ENCODE peak calls at places on chromosomes 1 and 21, in ten cellular contexts. L is cardiac muscle cell; W is cardiac fibroblast; V is A549; U is body of pancreas; C is CD8-positive, alpha-beta T cell; K is heart left ventricle; X is retinal pigment epithelial cell; N is NB4; E is IMR-90. D is an unnamed sample.

GRCh38 chr1:19353596-19353995 is 41.5 kb downstream of the SLC66A1 start:
- DNase-seq in U (no peak), N (no peak), K (no peak), V (no peak), W (no peak), C (no peak), X (no peak), L (no peak), E (no peak), D (no peak)

GRCh38 chr1:168755800-168756418 is 26.9 kb upstream of the DPT start:
- DNase-seq in W (no peak), K (no peak), V (no peak), C (no peak), N (no peak), U (no peak), L (no peak), X (no peak), E (no peak), D (no peak)

GRCh38 chr1:76110662-76111061 is 36.1 kb downstream of the ST6GALNAC3 start:
- DNase-seq in N (no peak), C (no peak), U (no peak), K (no peak), L (peak; percentile 48), W (peak; percentile 26), X (no peak), V (peak; percentile 9), E (peak; percentile 11), D (no peak)

GRCh38 chr21:18164933-18165332 is 79.7 kb upstream of the CHODL start:
- DNase-seq in L (no peak), C (no peak), V (no peak), W (no peak), E (no peak), K (no peak), X (no peak), N (peak; percentile 9), U (no peak), D (no peak)

GRCh38 chr1:88175631-88176226 is 508.3 kb upstream of the PKN2 start:
- DNase-seq in E (peak; percentile 30), L (peak; percentile 13), K (no peak), W (peak; percentile 30), U (peak; percentile 77), C (no peak), X (peak; percentile 59), V (peak; percentile 1), N (no peak), D (no peak)

GRCh38 chr1:1121611-1122077 is 5.8 kb upstream of the C1orf159 start:
- DNase-seq in N (no peak), V (no peak), X (no peak), U (no peak), W (no peak), C (no peak), E (no peak), L (no peak), K (no peak), D (no peak)

GRCh38 chr21:43334214-43334958 is 92.5 kb downstream of the SIK1 start:
- DNase-seq in E (no peak), V (no peak), L (no peak), W (no peak), K (peak; percentile 13), N (no peak), U (no peak), C (no peak), X (no peak), D (no peak)

GRCh38 chr1:76705560-76705959 is 161.7 kb upstream of the ST6GALNAC5 start:
- DNase-seq in N (no peak), W (no peak), U (no peak), X (no peak), C (no peak), V (no peak), K (no peak), E (no peak), L (no peak), D (no peak)

GRCh38 chr1:116498789-116499628 is 71.8 kb downstream of the CD58 start:
- DNase-seq in K (peak; percentile 70), C (peak; percentile 34), N (peak; percentile 81), V (peak; percentile 41), W (peak; percentile 78), X (no peak), E (peak; percentile 61), L (peak; percentile 80), U (peak; percentile 79), D (peak; percentile 65)

GRCh38 chr1:9651565-9652378 is at the start of gene PIK3CD:
- DNase-seq in X (no peak), U (no peak), E (peak; percentile 57), N (peak; percentile 76), C (peak; percentile 61), V (peak; percentile 22), W (peak; percentile 33), K (peak; percentile 53), L (peak; percentile 63), D (no peak)

GRCh38 chr1:237953238-237953637 is 62.5 kb upstream of the ZP4 start:
- DNase-seq in L (no peak), V (peak; percentile 2), N (peak; percentile 13), K (no peak), C (no peak), X (no peak), U (no peak), W (no peak), E (no peak), D (no peak)

GRCh38 chr1:162011337-162012012 is 12.2 kb downstream of the OLFML2B start:
- DNase-seq in L (no peak), E (no peak), N (no peak), C (no peak), K (peak; percentile 73), U (no peak), X (no peak), V (no peak), W (no peak), D (no peak)

GRCh38 chr1:154014154-154014910 is 23.8 kb downstream of the RPS27 start:
- DNase-seq in W (peak; percentile 78), C (no peak), U (no peak), X (no peak), K (no peak), N (peak; percentile 54), L (peak; percentile 44), V (no peak), E (peak; percentile 76), D (no peak)

GRCh38 chr1:178030452-178030851 is 60.6 kb upstream of the SEC16B start:
- DNase-seq in E (no peak), U (no peak), L (no peak), V (no peak), C (no peak), W (no peak), K (no peak), X (no peak), N (no peak), D (no peak)

GRCh38 chr1:246165826-246166709 is 341.0 kb downstream of the SMYD3 start:
- DNase-seq in E (no peak), X (no peak), K (no peak), W (no peak), U (peak; percentile 10), V (peak; percentile 51), N (no peak), C (no peak), L (no peak), D (no peak)

GRCh38 chr1:32426489-32427255 is 32.4 kb upstream of the BSDC1 start:
- DNase-seq in U (peak; percentile 14), V (no peak), K (peak; percentile 33), C (no peak), E (no peak), W (no peak), L (peak; percentile 40), X (no peak), N (no peak), D (no peak)
- H3K4me3 ChIP-seq in U (no peak overlapping the region), V (no peak overlapping the region), K (no peak overlapping the region), C (no peak overlapping the region), E (peak overlapping the region; percentile 24), W (peak overlapping the region; percentile 18), L (no peak overlapping the region), X (peak overlapping the region; percentile 51), N (no peak overlapping the region), D (peak overlapping the region; percentile 23)

DNA sequence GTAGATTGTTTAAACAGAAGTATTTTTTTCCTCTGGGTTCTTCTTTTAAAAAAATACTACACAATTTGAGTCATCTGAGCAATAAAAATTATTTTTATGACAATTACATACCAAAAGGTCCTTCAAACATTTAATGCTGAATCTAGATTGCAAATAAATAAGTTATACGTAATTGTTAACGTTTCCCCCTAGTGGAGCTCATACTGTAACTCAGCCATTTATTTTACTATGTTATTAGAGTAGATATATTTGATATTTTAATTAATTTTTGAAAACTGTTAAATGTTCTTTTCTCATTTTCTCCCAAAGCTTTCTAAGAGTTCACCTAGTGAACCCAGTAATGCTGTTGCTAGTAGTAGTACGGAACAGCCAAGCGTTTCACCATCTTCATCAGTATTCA is 33.5 kb downstream of the ZMYM1 start:
- DNase-seq in U (no peak), K (no peak), W (peak; percentile 21), E (peak; percentile 5), V (peak; percentile 3), C (no peak), N (no peak), X (no peak), L (peak; percentile 24), D (no peak)
- TF ChIP-seq CTCF in U (no peak), K (no peak), W (peak; percentile 16), E (peak; percentile 17), V (peak; percentile 8), C (no peak), N (no peak), X (peak; percentile 33), L (peak; percentile 27), D (no peak)

GRCh38 chr1:89635825-89636815 is 3.2 kb downstream of the LRRC8C start:
- DNase-seq in C (no peak), U (no peak), E (peak; percentile 90), K (no peak), L (peak; percentile 50), N (no peak), V (peak; percentile 12), X (no peak), W (peak; percentile 79), D (no peak)

GRCh38 chr1:89631756-89632155 is 1.2 kb upstream of the LRRC8C start:
- DNase-seq in X (no peak), E (no peak), L (no peak), N (no peak), C (no peak), U (no peak), W (no peak), V (no peak), K (no peak), D (no peak)

GRCh38 chr1:89633745-89634625 is 1.1 kb downstream of the LRRC8C start:
- DNase-seq in C (no peak), E (peak; percentile 48), U (no peak), V (peak; percentile 29), W (peak; percentile 51), X (no peak), L (peak; percentile 61), N (peak; percentile 59), K (no peak), D (no peak)

GRCh38 chr1:89632213-89633102 is 462 bp upstream of the LRRC8C start:
- DNase-seq in C (peak; percentile 87), N (peak; percentile 91), W (peak; percentile 68), E (peak; percentile 71), X (no peak), U (peak; percentile 72), L (peak; percentile 87), K (peak; percentile 90), V (peak; percentile 69), D (no peak)

GRCh38 chr1:89633103-89633744 is at the start of gene LRRC8C:
- DNase-seq in L (peak; percentile 66), E (peak; percentile 48), W (peak; percentile 51), V (peak; percentile 52), K (peak; percentile 71), C (peak; percentile 69), X (no peak), U (peak; percentile 46), N (peak; percentile 81), D (no peak)
- H3K4me3 ChIP-seq in L (peak within 1 kb of the TSS; percentile 65), E (peak within 1 kb of the TSS; percentile 96), W (peak within 1 kb of the TSS; percentile 95), V (peak within 1 kb of the TSS; percentile 76), K (peak within 1 kb of the TSS; percentile 97), C (peak within 1 kb of the TSS; percentile 80), X (peak within 1 kb of the TSS; percentile 73), U (peak within 1 kb of the TSS; percentile 80), N (peak within 1 kb of the TSS; percentile 81), D (peak within 1 kb of the TSS; percentile 77)

GRCh38 chr1:233675893-233676292 is 62.0 kb downstream of the KCNK1 start:
- DNase-seq in U (no peak), X (no peak), E (no peak), C (no peak), W (no peak), L (no peak), K (no peak), N (no peak), V (no peak), D (no peak)
- TF ChIP-seq CTCF in U (no peak), X (no peak), E (no peak), C (no peak), W (no peak), L (no peak), K (no peak), N (no peak), V (no peak), D (no peak)